ENCODE peak calls at places on chromosomes 13 and 19, in five cellular contexts. One of them, this sample, is unnamed.

GRCh38 chr19:11208526-11209471 is 11.5 kb upstream of the KANK2 start:
- ATAC-seq in left lung: no peak
- ATAC-seq in sciatic nerve: no peak
- ATAC-seq in activated T-cell treated with anti-CD3 and anti-CD28 coated beads, Interleukin-2, amount 50 U/mL, for 4 hours: no peak
- ATAC-seq in left ventricle myocardium superior: no peak
- ATAC-seq in this sample: peak; percentile 21

GRCh38 chr19:35000338-35000646 is 169 bp downstream of the GRAMD1A start:
- ATAC-seq in left lung: no peak
- ATAC-seq in sciatic nerve: no peak
- ATAC-seq in activated T-cell treated with anti-CD3 and anti-CD28 coated beads, Interleukin-2, amount 50 U/mL, for 4 hours: no peak
- ATAC-seq in left ventricle myocardium superior: no peak
- ATAC-seq in this sample: no peak

GRCh38 chr13:32838985-32839384 is 177.2 kb upstream of the KL start:
- ATAC-seq in left lung: peak; percentile 92
- ATAC-seq in sciatic nerve: peak; percentile 80
- ATAC-seq in activated T-cell treated with anti-CD3 and anti-CD28 coated beads, Interleukin-2, amount 50 U/mL, for 4 hours: no peak
- ATAC-seq in left ventricle myocardium superior: peak; percentile 37
- ATAC-seq in this sample: peak; percentile 53

GRCh38 chr19:39341122-39341719 is 1.0 kb upstream of the SAMD4B start:
- ATAC-seq in left lung: peak; percentile 19
- ATAC-seq in sciatic nerve: peak; percentile 28
- ATAC-seq in activated T-cell treated with anti-CD3 and anti-CD28 coated beads, Interleukin-2, amount 50 U/mL, for 4 hours: peak; percentile 19
- ATAC-seq in left ventricle myocardium superior: peak; percentile 17
- ATAC-seq in this sample: no peak

GRCh38 chr19:8459095-8459494 is 14.3 kb downstream of the HNRNPM start:
- ATAC-seq in left lung: peak; percentile 8
- ATAC-seq in sciatic nerve: peak; percentile 38
- ATAC-seq in activated T-cell treated with anti-CD3 and anti-CD28 coated beads, Interleukin-2, amount 50 U/mL, for 4 hours: no peak
- ATAC-seq in left ventricle myocardium superior: peak; percentile 9
- ATAC-seq in this sample: peak; percentile 29

GRCh38 chr13:23147264-23147663 is 33.5 kb upstream of the SGCG start:
- ATAC-seq in left lung: peak; percentile 12
- ATAC-seq in sciatic nerve: peak; percentile 24
- ATAC-seq in activated T-cell treated with anti-CD3 and anti-CD28 coated beads, Interleukin-2, amount 50 U/mL, for 4 hours: no peak
- ATAC-seq in left ventricle myocardium superior: no peak
- ATAC-seq in this sample: peak; percentile 36

GRCh38 chr19:18293642-18294466 is 12.4 kb upstream of the JUND start:
- ATAC-seq in left lung: no peak
- ATAC-seq in sciatic nerve: peak; percentile 0
- ATAC-seq in activated T-cell treated with anti-CD3 and anti-CD28 coated beads, Interleukin-2, amount 50 U/mL, for 4 hours: no peak
- ATAC-seq in left ventricle myocardium superior: no peak
- ATAC-seq in this sample: no peak

GRCh38 chr19:15268192-15268927 is 36.1 kb upstream of the EPHX3 start:
- ATAC-seq in left lung: no peak
- ATAC-seq in sciatic nerve: no peak
- ATAC-seq in activated T-cell treated with anti-CD3 and anti-CD28 coated beads, Interleukin-2, amount 50 U/mL, for 4 hours: no peak
- ATAC-seq in left ventricle myocardium superior: no peak
- ATAC-seq in this sample: no peak

GRCh38 chr13:60627071-60627686 is 230.2 kb downstream of the TDRD3 start:
- ATAC-seq in left lung: peak; percentile 85
- ATAC-seq in sciatic nerve: peak; percentile 45
- ATAC-seq in activated T-cell treated with anti-CD3 and anti-CD28 coated beads, Interleukin-2, amount 50 U/mL, for 4 hours: no peak
- ATAC-seq in left ventricle myocardium superior: no peak
- ATAC-seq in this sample: no peak